ENCODE peak calls at places on chromosomes 16 and 17, in eight cellular contexts. P, D, Q, R, A, K, T and Z are unnamed samples. For H3K4me1, the result is how much of the 10 kb centered on the place peaks cover.

GRCh38 chr16:88290850-88291830 is 91.6 kb upstream of the ZNF469 start:
- DNase-seq in P (no peak), D (no peak), Q (no peak), R (no peak), A (no peak), K (no peak), T (no peak), Z (no peak)

GRCh38 chr17:19663097-19663496 is 14.5 kb downstream of the ALDH3A2 start:
- DNase-seq in P (no peak), D (no peak), Q (no peak), R (no peak), A (no peak), K (no peak), T (no peak), Z (no peak)

GRCh38 chr17:82871776-82872561 is 32.1 kb upstream of the ZNF750 start:
- DNase-seq in P (no peak), D (no peak), Q (no peak), R (no peak), A (no peak), K (no peak), T (no peak), Z (no peak)

GRCh38 chr17:39073353-39073752 is 78.1 kb downstream of the PLXDC1 start:
- DNase-seq in P (no peak), D (no peak), Q (no peak), R (no peak), A (no peak), K (no peak), T (no peak), Z (no peak)

GRCh38 chr17:73643012-73643845 is 1.0 kb downstream of the SDK2 start:
- DNase-seq in P (no peak), D (no peak), Q (peak), R (peak), A (peak), K (peak), T (peak), Z (no peak)

GRCh38 chr16:35146723-35147458 is 1687.5 kb downstream of the TP53TG3F start:
- DNase-seq in P (no peak), D (no peak), Q (no peak), R (no peak), A (no peak), K (no peak), T (no peak), Z (no peak)

GRCh38 chr17:7017827-7018200 is 5.0 kb upstream of the BCL6B start:
- DNase-seq in P (no peak), D (no peak), Q (no peak), R (no peak), A (no peak), K (no peak), T (no peak), Z (no peak)

GRCh38 chr16:67833035-67833417 is 9.1 kb upstream of the THAP11 start:
- DNase-seq in P (no peak), D (peak), Q (peak), R (peak), A (no peak), K (no peak), T (peak), Z (peak)

GRCh38 chr16:17921357-17921978 is 415.1 kb downstream of the NPIPA8 start:
- DNase-seq in P (peak), D (no peak), Q (peak), R (peak), A (peak), K (no peak), T (no peak), Z (no peak)

GRCh38 chr16:68040506-68041288 is 17.6 kb downstream of the DUS2 start:
- DNase-seq in P (peak), D (peak), Q (peak), R (peak), A (peak), K (peak), T (peak), Z (peak)

GRCh38 chr17:28500712-28501379 is 5.3 kb upstream of the FOXN1 start:
- DNase-seq in P (no peak), D (no peak), Q (no peak), R (no peak), A (peak), K (no peak), T (no peak), Z (no peak)
- H3K4me3 ChIP-seq in P (no peak), D (no peak), Q (no peak), R (no peak), A (no peak), K (no peak), T (no peak), Z (no peak)

DNA sequence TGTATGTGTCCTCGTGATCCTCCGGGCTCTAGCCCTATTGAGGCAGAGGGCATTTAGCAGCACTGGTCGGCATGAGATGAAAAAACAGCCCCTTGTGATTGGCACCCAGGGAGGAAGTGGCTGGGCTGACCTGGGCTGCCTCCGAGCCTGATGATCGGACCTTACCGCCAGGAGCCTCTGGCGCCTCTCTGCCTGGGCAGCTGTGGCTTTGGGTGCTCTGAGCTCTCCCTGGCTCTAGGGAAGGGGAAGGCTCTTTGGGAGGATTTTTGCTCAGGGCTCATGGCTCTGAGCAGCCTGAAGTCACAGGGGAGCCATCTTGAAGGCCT is 7.1 kb downstream of the CYGB start:
- DNase-seq in P (no peak), D (no peak), Q (no peak), R (no peak), A (no peak), K (no peak), T (no peak), Z (no peak)
- H3K9ac ChIP-seq in P (no peak), D (peak), Q (peak), R (peak), A (no peak), K (peak), T (peak), Z (peak)

GRCh38 chr16:51062039-51062438 is 89.0 kb downstream of the SALL1 start:
- DNase-seq in P (no peak), D (no peak), Q (no peak), R (no peak), A (no peak), K (no peak), T (no peak), Z (no peak)
- H3K4me1 ChIP-seq in P (under half), D (under half), Q (under half), R (under half), A (under half), K (under half), T (under half), Z (under half)

DNA sequence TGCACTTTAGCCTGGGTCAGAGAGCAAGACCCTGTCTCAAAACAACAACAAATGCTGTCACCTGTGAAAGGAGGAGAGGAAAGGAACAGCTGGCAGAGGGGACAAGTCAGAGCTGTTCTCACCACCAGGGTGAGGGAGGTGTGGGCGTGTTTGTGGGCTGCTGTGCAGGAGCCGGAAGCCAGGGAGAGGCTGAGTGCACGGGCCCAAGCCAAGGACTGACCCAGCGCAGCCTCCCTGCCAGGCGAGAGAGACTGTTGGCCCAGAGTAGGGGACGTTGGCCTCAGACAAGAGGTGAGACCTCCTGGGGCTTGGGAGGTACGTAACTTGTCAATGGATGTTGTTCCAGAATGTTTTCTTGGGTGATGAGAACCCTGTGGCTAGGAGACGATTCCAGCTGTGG is 10.7 kb downstream of the SPNS2 start:
- DNase-seq in P (peak), D (no peak), Q (no peak), R (no peak), A (no peak), K (no peak), T (no peak), Z (no peak)
- H3K4me3 ChIP-seq in P (no peak), D (no peak), Q (no peak), R (no peak), A (no peak), K (no peak), T (no peak), Z (no peak)

DNA sequence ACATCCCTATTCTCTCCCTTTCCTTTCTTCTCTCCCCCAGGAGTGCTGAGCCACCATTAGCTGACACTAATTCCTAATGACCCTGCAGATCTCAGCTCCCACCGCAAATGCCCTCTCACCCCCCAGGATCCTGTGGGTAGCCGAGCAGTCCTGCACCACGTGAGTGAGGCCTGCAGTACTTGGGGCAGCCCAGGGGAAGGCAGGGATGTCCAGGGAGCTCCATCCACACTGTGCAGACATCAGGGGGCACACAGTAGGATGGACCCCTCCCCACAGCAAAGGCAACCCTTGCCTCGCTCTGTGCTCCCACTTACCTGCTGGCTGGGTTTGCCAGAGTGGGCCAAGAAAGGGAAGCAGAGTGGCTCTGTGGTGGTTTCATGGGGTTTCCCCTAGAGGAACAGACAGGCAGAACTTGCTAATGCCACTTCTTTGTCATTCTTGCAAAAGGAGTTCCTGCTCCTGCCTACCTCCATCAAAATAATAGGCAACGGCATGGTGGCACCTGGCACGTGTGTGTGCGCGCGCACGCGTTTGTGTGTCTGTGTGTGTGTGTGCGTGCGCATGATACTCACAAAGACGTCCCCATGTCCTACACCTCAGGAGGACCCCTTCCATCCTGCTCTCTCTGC is 135.5 kb downstream of the GAS7 start:
- DNase-seq in P (no peak), D (no peak), Q (no peak), R (no peak), A (no peak), K (no peak), T (no peak), Z (no peak)
- H3K9ac ChIP-seq in P (no peak), D (no peak), Q (no peak), R (no peak), A (no peak), K (peak), T (no peak), Z (no peak)

DNA sequence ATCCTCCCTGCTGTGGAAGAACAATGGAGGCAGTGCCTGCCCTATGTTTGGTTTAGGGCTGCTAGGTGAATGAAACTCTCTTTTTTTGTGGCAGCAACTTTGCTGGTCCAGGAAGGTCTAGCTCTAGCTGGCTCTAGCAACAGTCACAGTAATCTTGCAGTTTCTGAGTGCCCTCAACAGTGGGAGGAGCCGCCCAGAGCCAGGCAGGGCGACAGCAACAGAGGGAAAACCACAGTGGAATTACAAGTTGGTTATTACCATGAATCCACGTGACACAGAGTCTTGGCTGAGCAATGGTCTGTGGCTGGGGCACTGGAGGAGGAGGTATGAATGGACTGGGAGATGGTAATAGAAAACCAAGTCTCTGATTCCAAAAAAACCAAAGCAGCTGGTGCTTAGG is 10.3 kb downstream of the HSPB9 start:
- DNase-seq in P (peak), D (peak), Q (peak), R (no peak), A (no peak), K (no peak), T (peak), Z (peak)
- H3K4me1 ChIP-seq in P (under half), D (under half), Q (under half), R (under half), A (under half), K (under half), T (under half), Z (under half)

DNA sequence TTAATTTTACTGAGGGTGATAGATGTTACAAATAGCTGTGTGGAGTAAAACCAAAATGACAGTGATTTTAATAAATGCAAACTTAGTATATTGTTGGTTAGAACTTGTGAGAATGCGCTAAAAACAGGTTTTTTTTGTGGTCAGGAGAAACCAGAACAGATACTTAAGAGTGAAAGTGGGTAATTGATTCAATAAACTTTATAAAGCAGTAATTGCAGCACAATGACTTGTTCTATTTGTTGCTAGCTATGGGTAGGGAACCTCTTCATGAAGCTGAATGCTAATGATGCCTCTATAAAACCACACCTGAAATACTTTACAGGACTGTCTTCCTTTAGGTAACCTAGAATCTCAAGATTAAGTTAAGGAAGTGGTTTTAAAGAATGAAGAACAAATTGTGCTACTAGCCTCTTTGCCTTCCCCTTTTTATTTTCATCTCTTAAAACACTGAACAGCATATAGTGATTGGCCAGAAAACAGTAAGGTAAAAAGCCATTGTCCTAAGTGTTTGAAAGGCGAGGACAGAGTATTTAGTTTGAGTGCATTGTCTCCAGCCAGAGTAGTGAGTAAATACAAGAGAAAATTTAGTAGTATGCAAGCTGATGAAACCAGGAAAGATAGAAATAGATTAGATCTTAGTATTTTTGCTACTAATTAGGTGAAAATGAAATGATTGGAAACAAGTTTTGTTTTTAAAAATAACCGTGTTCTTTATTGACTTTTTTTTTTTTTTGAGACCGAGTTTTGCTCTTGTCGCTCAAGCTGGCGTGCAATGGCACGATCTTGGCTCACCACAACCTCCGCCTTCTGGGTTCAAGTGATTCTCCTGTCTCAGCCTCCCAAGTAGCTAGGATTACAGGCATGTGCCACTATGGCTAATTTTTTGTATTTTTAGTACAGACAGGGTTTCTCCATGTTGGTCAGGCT is 6.0 kb downstream of the GGNBP2 start:
- DNase-seq in P (peak), D (no peak), Q (no peak), R (no peak), A (no peak), K (no peak), T (no peak), Z (no peak)
- H3K4me3 ChIP-seq in P (no peak), D (no peak), Q (no peak), R (no peak), A (no peak), K (no peak), T (no peak), Z (no peak)

DNA sequence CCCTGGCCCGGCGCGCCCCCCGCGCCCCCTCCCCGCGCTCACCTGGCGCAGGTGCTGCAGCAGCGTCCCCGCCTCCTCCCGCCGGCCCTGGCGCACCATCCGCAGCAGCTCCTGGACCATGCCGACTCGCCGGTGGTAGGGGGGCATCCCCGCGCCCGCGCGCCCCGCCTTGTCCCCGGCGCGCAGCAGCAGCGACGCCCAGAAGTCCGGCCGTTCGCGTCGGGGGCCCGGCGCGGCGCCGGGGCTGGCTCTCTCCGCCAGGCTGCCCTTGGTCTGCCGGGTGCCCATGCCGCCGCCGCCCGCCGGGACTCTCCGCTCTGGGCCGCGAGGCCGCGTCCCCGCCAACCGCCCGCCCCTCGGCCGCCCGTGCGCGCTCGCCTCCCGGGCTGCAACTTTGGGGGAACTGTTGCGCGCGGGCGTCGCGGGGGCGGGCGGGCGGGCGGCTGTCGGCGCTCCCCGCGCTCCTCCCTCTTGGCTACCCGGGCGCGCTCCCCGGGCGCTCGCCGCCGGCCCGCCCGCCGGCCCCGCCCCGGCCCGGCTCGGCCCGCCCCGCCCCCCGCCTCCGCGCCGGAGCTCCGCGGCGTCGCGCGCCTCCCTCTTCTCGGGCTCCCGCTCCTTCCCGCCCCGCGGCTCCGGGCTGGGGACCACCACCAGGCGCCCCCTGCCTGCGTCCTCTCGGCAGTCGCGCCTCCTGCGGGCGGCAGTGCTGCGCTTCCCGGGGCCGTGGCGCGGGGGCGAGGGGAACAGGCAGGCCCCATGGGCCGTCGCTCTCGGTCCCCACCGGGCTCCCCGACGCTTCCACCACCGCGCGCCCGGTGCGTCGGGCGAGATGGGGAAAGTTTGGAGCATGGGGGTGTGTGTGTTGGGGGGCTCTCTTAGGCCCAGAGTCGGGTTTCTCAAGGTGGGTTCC is at the start of gene LRRC75A:
- DNase-seq in P (peak), D (peak), Q (peak), R (peak), A (peak), K (peak), T (peak), Z (peak)
- H3K9ac ChIP-seq in P (no peak), D (peak), Q (no peak), R (no peak), A (no peak), K (peak), T (peak), Z (peak)

DNA sequence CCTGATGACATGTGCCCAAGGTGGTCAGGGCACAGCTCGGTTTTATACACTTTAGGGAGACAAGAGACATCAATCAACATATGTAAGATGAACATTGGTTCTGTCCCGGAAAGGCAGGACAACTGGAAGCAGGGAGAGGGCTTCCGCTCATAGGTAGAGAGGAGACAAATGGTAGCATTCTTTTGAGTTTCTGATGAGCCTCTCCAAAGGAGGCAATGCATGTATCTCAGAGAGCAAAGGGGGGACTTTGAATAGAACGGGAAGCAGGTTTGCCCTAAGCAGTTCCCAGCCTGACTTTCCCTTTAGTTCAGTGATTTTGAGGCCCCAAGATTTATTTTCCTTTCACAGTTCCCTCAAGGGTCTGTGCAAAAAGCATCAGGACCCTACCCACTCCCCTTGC is 172.4 kb upstream of the TNRC6C start:
- DNase-seq in P (no peak), D (no peak), Q (no peak), R (no peak), A (no peak), K (no peak), T (no peak), Z (no peak)
- H3K4me1 ChIP-seq in P (under half), D (under half), Q (under half), R (under half), A (under half), K (under half), T (under half), Z (under half)